ENCODE peak calls at places on chromosomes 1 and 21, in eight cellular contexts. I, H, A, V, O, K, M and Y are unnamed samples.

GRCh38 chr1:248848596-248848995 is 10.3 kb downstream of the ZNF692 start:
- DNase-seq in K (no peak), O (no peak), H (no peak), A (no peak), V (no peak), M (no peak), I (no peak), Y (no peak)

GRCh38 chr1:44806025-44806703 is 987 bp downstream of the DYNLT4 start:
- DNase-seq in V (no peak), K (peak), A (no peak), H (no peak), I (peak), O (peak), M (no peak), Y (no peak)

GRCh38 chr1:90340604-90341003 is 345.7 kb downstream of the ZNF326 start:
- DNase-seq in K (no peak), A (no peak), V (no peak), H (no peak), I (no peak), M (no peak), O (no peak), Y (no peak)

GRCh38 chr1:239854956-239855355 is 236.7 kb upstream of the FMN2 start:
- DNase-seq in H (no peak), O (no peak), V (no peak), A (no peak), M (no peak), K (no peak), I (no peak), Y (no peak)

GRCh38 chr1:11790880-11791715 is 14.7 kb downstream of the MTHFR start:
- DNase-seq in I (peak), O (peak), H (no peak), A (peak), V (peak), K (peak), M (peak), Y (peak)

GRCh38 chr1:31836638-31837037 is 20.8 kb upstream of the SPOCD1 start:
- DNase-seq in I (no peak), K (no peak), H (no peak), A (no peak), V (no peak), O (no peak), M (no peak), Y (no peak)

GRCh38 chr1:68780919-68781318 is 284.0 kb upstream of the DEPDC1 start:
- DNase-seq in A (no peak), I (no peak), M (no peak), V (no peak), K (no peak), H (no peak), O (no peak), Y (no peak)

GRCh38 chr1:223244366-223245103 is 101.5 kb upstream of the TLR5 start:
- DNase-seq in A (no peak), I (no peak), H (peak), V (peak), O (no peak), K (no peak), M (peak), Y (no peak)

GRCh38 chr1:28580706-28581530 is 11.1 kb upstream of the RAB42 start:
- DNase-seq in I (peak), A (peak), H (peak), K (peak), M (peak), V (peak), O (no peak), Y (no peak)

GRCh38 chr21:44407493-44407892 is 47.8 kb upstream of the LRRC3 start:
- DNase-seq in H (no peak), I (no peak), K (no peak), A (no peak), M (no peak), V (no peak), O (no peak), Y (no peak)

GRCh38 chr1:208935517-208936187 is 647.9 kb upstream of the CAMK1G start:
- DNase-seq in O (no peak), I (no peak), H (no peak), K (no peak), A (no peak), M (no peak), V (no peak), Y (no peak)
- TF ChIP-seq CTCF in O (no peak), I (no peak), H (no peak), K (no peak), A (no peak), M (no peak), V (no peak), Y (no peak)

GRCh38 chr21:28781602-28782274 is 210.9 kb downstream of the LTN1 start:
- DNase-seq in O (no peak), H (peak), V (peak), K (peak), I (no peak), M (peak), A (no peak), Y (no peak)
- TF ChIP-seq CTCF in O (peak), H (peak), V (peak), K (peak), I (no peak), M (peak), A (no peak), Y (peak)

GRCh38 chr1:156228501-156228900 is 13.5 kb upstream of the BGLAP start:
- DNase-seq in H (no peak), M (no peak), V (no peak), A (no peak), K (no peak), I (no peak), O (no peak), Y (no peak)

GRCh38 chr1:156226782-156227181 is 14.0 kb downstream of the PMF1 start:
- DNase-seq in I (no peak), K (no peak), A (peak), M (no peak), H (no peak), O (no peak), V (no peak), Y (no peak)

GRCh38 chr1:156226116-156226538 is 13.3 kb downstream of the PMF1 start:
- DNase-seq in K (no peak), I (no peak), A (peak), M (no peak), V (no peak), O (no peak), H (peak), Y (no peak)

GRCh38 chr1:156221986-156222692 is 9.3 kb downstream of the PMF1 start:
- DNase-seq in O (no peak), A (no peak), H (no peak), V (no peak), K (no peak), I (no peak), M (no peak), Y (no peak)

GRCh38 chr1:156225677-156226014 is 12.8 kb downstream of the PMF1 start:
- DNase-seq in I (no peak), A (peak), V (no peak), M (no peak), O (no peak), K (no peak), H (no peak), Y (no peak)
- TF ChIP-seq CTCF in I (no peak), A (peak), V (no peak), M (peak), O (no peak), K (no peak), H (no peak), Y (no peak)

DNA sequence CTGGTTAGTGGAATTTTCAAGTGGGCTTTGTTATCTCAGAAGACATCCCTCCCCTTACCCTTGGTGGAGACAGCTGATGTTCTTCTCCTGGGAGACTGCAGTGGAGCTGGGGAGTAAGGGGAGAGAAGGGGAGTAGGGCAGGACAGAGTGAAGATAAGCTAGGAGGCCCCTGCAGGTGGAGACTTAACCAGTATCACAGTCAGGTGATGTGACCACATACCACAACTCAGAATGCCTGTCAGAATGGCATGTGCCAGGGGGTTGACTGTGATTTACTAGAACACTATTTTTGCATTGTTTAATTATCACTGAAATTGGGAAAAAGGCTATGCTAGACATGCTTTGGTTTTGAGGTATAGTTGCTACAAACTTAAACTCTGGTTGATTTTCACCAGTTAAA is 124.6 kb downstream of the NRDC start:
- DNase-seq in I (no peak), H (no peak), K (no peak), A (no peak), V (no peak), O (no peak), M (no peak), Y (no peak)
- TF ChIP-seq CTCF in I (no peak), H (no peak), K (no peak), A (no peak), V (no peak), O (no peak), M (no peak), Y (no peak)